ENCODE peak calls at places on chromosomes 16 and 17, in four cellular contexts. G is mucosa of descending colon, Q is upper lobe of left lung, A is cardiac muscle cell. E is an unnamed sample.

GRCh38 chr16:85956426-85956825 is 57.5 kb downstream of the IRF8 start:
- DNase-seq in A (no peak), Q (no peak), G (no peak), E (no peak)

GRCh38 chr16:86037999-86038922 is 139.3 kb downstream of the IRF8 start:
- DNase-seq in A (no peak), G (no peak), Q (peak; percentile 35), E (no peak)

GRCh38 chr17:42112552-42113176 is at the start of gene DHX58:
- DNase-seq in Q (peak; percentile 86), G (peak; percentile 89), A (peak; percentile 88), E (no peak)

GRCh38 chr16:86664518-86665318 is 86.4 kb downstream of the FOXL1 start:
- DNase-seq in G (peak; percentile 46), A (peak; percentile 85), Q (peak; percentile 38), E (no peak)

GRCh38 chr17:27855454-27855853 is 37.7 kb downstream of the LYRM9 start:
- DNase-seq in A (no peak), G (no peak), Q (no peak), E (no peak)

GRCh38 chr17:72025113-72025512 is 95.7 kb upstream of the SOX9 start:
- DNase-seq in Q (no peak), A (no peak), G (no peak), E (no peak)

GRCh38 chr17:28950017-28950751 is 1.1 kb downstream of the PHF12 start:
- DNase-seq in A (peak; percentile 54), Q (peak; percentile 86), G (peak; percentile 69), E (peak; percentile 44)

GRCh38 chr17:11176549-11176948 is 64.5 kb upstream of the SHISA6 start:
- DNase-seq in Q (no peak), G (no peak), A (no peak), E (no peak)

GRCh38 chr16:17356243-17356933 is 114.4 kb downstream of the XYLT1 start:
- DNase-seq in Q (peak; percentile 44), A (no peak), G (peak; percentile 61), E (no peak)

GRCh38 chr16:12995721-12996372 is 94.4 kb downstream of the SHISA9 start:
- DNase-seq in G (no peak), Q (no peak), A (no peak), E (no peak)

GRCh38 chr17:35540589-35541404 is 3.3 kb upstream of the SLFN12L start:
- DNase-seq in Q (no peak), G (peak; percentile 40), A (peak; percentile 52), E (no peak)

GRCh38 chr17:75319818-75320691 is 30.8 kb upstream of the SLC25A19 start:
- DNase-seq in G (no peak), A (peak; percentile 68), Q (no peak), E (no peak)

GRCh38 chr16:69078073-69078472 is 27.4 kb upstream of the HAS3 start:
- DNase-seq in G (no peak), Q (peak; percentile 46), A (no peak), E (no peak)

GRCh38 chr17:35903451-35903850 is 23.3 kb upstream of the CCL5 start:
- DNase-seq in Q (no peak), G (no peak), A (no peak), E (no peak)

DNA sequence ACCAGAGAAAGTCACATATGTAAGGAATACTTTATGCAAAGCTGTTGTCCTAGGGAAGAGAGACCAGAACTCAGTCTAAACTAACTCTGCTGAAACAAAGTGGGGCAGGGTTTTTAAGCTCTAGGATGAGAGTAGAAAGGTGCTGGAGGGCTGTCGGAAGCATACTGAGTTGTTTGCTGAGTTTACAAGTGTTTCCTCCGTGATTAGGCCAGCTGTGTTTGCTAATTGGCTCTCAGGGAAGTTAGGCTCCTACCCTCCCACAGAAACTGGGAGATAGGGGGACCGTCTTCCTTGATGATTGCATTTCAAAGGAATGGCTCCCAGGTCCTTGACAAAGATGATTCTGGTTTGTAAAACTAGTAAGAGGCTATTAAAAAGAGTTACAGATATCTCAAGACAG is 24.4 kb upstream of the CRYM start:
- DNase-seq in A (no peak), G (peak; percentile 45), Q (no peak), E (no peak)
- H3K4me3 ChIP-seq in A (no peak overlapping the region), G (no peak overlapping the region), Q (peak overlapping the region; percentile 64), E (no peak overlapping the region)

GRCh38 chr16:84836234-84836647 is 16.5 kb downstream of the CRISPLD2 start:
- DNase-seq in A (peak; percentile 100), G (no peak), Q (peak; percentile 82), E (no peak)
- H3K4me1 ChIP-seq in A (no peaks in the 10 kb centered on the region), G (no peaks in the 10 kb centered on the region), Q (peaks cover 13% of the 10 kb centered on the region), E (peaks cover 9% of the 10 kb centered on the region)

GRCh38 chr17:17434477-17434876 is 42.3 kb upstream of the MED9 start:
- DNase-seq in G (no peak), A (no peak), Q (no peak), E (no peak)

GRCh38 chr17:17437461-17437860 is 39.3 kb upstream of the MED9 start:
- DNase-seq in Q (no peak), A (no peak), G (no peak), E (no peak)

GRCh38 chr17:17433260-17433659 is 43.5 kb upstream of the MED9 start:
- DNase-seq in G (no peak), Q (no peak), A (peak; percentile 96), E (no peak)

GRCh38 chr17:17437893-17438292 is 38.9 kb upstream of the MED9 start:
- DNase-seq in A (no peak), G (no peak), Q (no peak), E (no peak)

GRCh38 chr17:17435323-17435722 is 41.5 kb upstream of the MED9 start:
- DNase-seq in Q (no peak), G (no peak), A (peak; percentile 59), E (peak; percentile 13)
- TF ChIP-seq CTCF in Q (no peak), G (no peak), A (peak; percentile 39), E (no peak)

DNA sequence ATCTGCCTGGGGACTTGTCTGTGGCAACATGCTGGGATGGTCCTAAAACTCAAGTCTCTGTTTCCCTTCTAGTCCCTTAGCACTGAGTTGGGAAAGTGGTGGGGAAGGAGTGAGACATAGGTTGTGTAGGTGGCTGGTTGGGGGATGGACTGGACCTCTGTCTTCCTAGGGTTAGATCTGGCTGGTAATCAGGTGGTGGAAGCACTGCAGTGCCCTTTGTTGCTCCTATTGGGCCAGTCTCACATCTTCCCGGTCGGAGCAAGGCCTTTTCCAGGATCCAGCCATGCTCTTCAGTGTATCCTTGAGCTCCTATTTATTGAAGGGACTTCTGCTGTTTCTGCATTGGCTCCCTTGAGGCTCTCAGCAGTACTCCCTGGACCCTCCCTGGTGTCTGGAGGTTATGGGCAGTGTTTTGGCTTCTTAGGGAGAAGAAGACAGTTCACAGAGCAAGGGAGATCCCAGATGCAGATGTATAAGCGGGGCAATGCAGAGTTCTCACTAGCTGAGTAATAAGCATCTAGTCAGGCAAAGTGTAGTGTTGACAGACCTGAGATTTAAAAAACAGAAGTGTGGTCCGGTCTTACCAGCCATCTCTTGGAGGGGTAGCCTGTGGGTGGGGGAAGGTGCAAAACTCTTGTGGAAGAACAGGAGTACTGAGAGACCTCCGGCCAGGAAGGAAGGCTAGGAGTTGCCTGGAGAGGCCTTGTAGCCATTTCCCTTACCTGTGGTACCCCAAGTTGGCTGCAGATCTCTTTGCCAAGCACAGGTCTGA is 1.3 kb upstream of the NUTF2 start:
- DNase-seq in A (no peak), Q (no peak), G (peak; percentile 26), E (no peak)
- H3K4me3 ChIP-seq in A (peak overlapping the region; percentile 72), Q (peak overlapping the region; percentile 73), G (no peak overlapping the region), E (peak overlapping the region; percentile 96)

DNA sequence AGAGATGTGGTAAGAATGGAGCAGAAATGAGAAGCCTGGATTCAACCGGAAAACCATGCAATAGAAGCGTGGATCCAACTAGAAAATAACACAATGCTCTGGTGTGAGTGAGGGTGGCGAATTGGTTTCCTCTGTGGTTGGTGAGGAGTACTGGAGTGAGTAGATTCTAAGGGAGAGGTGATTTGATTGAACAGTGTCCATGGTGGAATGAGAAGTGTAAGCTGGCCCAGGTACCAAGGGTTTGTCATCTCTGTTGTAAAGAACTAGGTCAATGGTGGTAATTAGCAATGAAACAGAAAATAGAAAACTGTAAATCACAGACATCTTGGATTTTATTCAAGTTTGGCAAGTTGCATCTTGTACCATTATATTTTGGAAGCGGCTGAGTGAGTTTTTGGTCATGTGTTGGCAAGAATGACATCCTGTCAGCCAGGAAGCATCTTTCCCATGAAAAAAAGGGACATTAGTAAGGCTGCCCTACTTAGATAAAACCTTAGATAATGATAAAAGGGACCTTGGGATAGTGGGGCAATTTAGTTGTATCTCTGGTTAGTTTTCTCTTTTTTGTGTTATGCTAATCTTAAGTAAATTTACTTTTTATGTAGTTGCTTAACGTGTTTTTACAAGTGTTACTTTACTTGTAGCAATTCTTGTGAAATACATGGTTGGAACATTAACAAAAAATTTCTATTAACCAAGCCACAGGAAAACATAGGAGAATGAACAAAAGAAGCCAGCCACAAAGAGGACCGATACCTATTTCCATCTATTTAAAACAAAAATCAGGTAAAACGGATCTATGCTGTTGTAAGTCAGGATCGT is 20.9 kb downstream of the HSD17B2 start:
- DNase-seq in G (no peak), Q (no peak), A (no peak), E (no peak)
- H3K4me1 ChIP-seq in G (peaks cover 22% of the 10 kb centered on the region), Q (peaks cover 16% of the 10 kb centered on the region), A (no peaks in the 10 kb centered on the region), E (no peaks in the 10 kb centered on the region)

GRCh38 chr16:89510526-89510925 is 2.3 kb downstream of the SPG7 start:
- DNase-seq in G (no peak), Q (no peak), A (no peak), E (no peak)

GRCh38 chr16:89506791-89507191 is 1.4 kb upstream of the SPG7 start:
- DNase-seq in Q (no peak), A (peak; percentile 19), G (no peak), E (no peak)

GRCh38 chr16:89507219-89507833 is 877 bp upstream of the SPG7 start:
- DNase-seq in Q (no peak), A (no peak), G (no peak), E (no peak)

GRCh38 chr16:89506113-89506504 is 2.1 kb upstream of the SPG7 start:
- DNase-seq in A (peak; percentile 51), G (no peak), Q (no peak), E (no peak)

GRCh38 chr16:89507834-89508590 is at the start of gene SPG7:
- DNase-seq in G (peak; percentile 89), Q (peak; percentile 99), A (peak; percentile 89), E (peak; percentile 91)
- TF ChIP-seq CTCF in G (no peak), Q (no peak), A (no peak), E (no peak)

GRCh38 chr16:23711785-23712184 is 1.2 kb downstream of the ERN2 start:
- DNase-seq in Q (no peak), G (peak; percentile 83), A (no peak), E (no peak)
- H3K4me3 ChIP-seq in Q (no peak overlapping the region), G (peak overlapping the region; percentile 30), A (no peak overlapping the region), E (no peak overlapping the region)

GRCh38 chr17:81428121-81428515 is 32.9 kb downstream of the BAHCC1 start:
- DNase-seq in Q (peak; percentile 81), A (no peak), G (peak; percentile 45), E (peak; percentile 57)

GRCh38 chr17:81429813-81430510 is 34.7 kb downstream of the BAHCC1 start:
- DNase-seq in Q (peak; percentile 85), A (peak; percentile 70), G (no peak), E (peak; percentile 74)

GRCh38 chr17:81428521-81428920 is 33.3 kb downstream of the BAHCC1 start:
- DNase-seq in A (no peak), G (no peak), Q (peak; percentile 80), E (no peak)

GRCh38 chr17:81429353-81429774 is 34.1 kb downstream of the BAHCC1 start:
- DNase-seq in A (peak; percentile 87), Q (peak; percentile 95), G (peak; percentile 81), E (peak; percentile 94)

GRCh38 chr17:81428945-81429344 is 33.7 kb downstream of the BAHCC1 start:
- DNase-seq in A (no peak), G (no peak), Q (no peak), E (no peak)
- H3K4me1 ChIP-seq in A (no peaks in the 10 kb centered on the region), G (peaks cover 37% of the 10 kb centered on the region), Q (peaks cover 51% of the 10 kb centered on the region), E (peaks cover 38% of the 10 kb centered on the region)

E was measured in BE2C.